ENCODE peak calls at places on chromosomes 13 and 19, in eight cellular contexts. H, B, L, R, A, M, Q and I are unnamed samples.

GRCh38 chr13:75959861-75960481 is 323.8 kb downstream of the LMO7 start:
- DNase-seq in H (no peak), B (no peak), L (no peak), R (no peak), A (no peak), M (no peak), Q (no peak), I (no peak)

GRCh38 chr13:94192576-94192975 is 286.9 kb downstream of the DCT start:
- DNase-seq in H (no peak), B (no peak), L (no peak), R (no peak), A (peak; percentile 59), M (peak; percentile 30), Q (peak; percentile 22), I (no peak)

GRCh38 chr13:103883698-103884097 is 817.5 kb upstream of the SLC10A2 start:
- DNase-seq in H (peak; percentile 4), B (no peak), L (no peak), R (no peak), A (no peak), M (no peak), Q (no peak), I (no peak)

GRCh38 chr13:22220186-22221160 is 549.6 kb downstream of the FGF9 start:
- DNase-seq in H (no peak), B (no peak), L (no peak), R (no peak), A (no peak), M (no peak), Q (no peak), I (no peak)

GRCh38 chr13:77516342-77516789 is 19.1 kb upstream of the SCEL start:
- DNase-seq in H (no peak), B (no peak), L (no peak), R (no peak), A (no peak), M (no peak), Q (no peak), I (no peak)

GRCh38 chr13:96636310-96636709 is 358.0 kb downstream of the OXGR1 start:
- DNase-seq in H (no peak), B (no peak), L (no peak), R (no peak), A (no peak), M (no peak), Q (no peak), I (no peak)

GRCh38 chr13:98187155-98187726 is 10.2 kb upstream of the RNF113B start:
- DNase-seq in H (no peak), B (no peak), L (no peak), R (no peak), A (no peak), M (no peak), Q (no peak), I (no peak)

GRCh38 chr13:91639316-91639715 is 240.9 kb downstream of the GPC5 start:
- DNase-seq in H (no peak), B (no peak), L (no peak), R (no peak), A (no peak), M (no peak), Q (no peak), I (no peak)

GRCh38 chr13:24119593-24120508 is 40.7 kb upstream of the SPATA13 start:
- DNase-seq in H (no peak), B (no peak), L (no peak), R (no peak), A (no peak), M (no peak), Q (no peak), I (no peak)

GRCh38 chr19:14366529-14366928 is 14.7 kb upstream of the ADGRE5 start:
- DNase-seq in H (peak; percentile 17), B (peak; percentile 54), L (peak; percentile 90), R (peak; percentile 84), A (peak; percentile 81), M (peak; percentile 64), Q (peak; percentile 96), I (peak; percentile 65)

GRCh38 chr13:111115841-111116500 is 861 bp downstream of the ARHGEF7 start:
- DNase-seq in H (no peak), B (no peak), L (no peak), R (no peak), A (peak; percentile 32), M (peak; percentile 73), Q (no peak), I (no peak)